ENCODE peak calls at places on chromosomes 12 and 14, in four cellular contexts. P, B, M and N are unnamed samples.

GRCh38 chr12:80810874-80811273 is 94.2 kb downstream of the MYF5 start:
- DNase-seq in M (no peak), B (no peak), P (no peak), N (no peak)

GRCh38 chr14:26594756-26595545 is 2.9 kb downstream of the NOVA1 start:
- DNase-seq in M (no peak), B (no peak), P (no peak), N (no peak)

GRCh38 chr12:122141911-122142725 is 31.9 kb downstream of the IL31 start:
- DNase-seq in P (no peak), B (no peak), M (no peak), N (no peak)

GRCh38 chr12:40063424-40063823 is 42.5 kb downstream of the SLC2A13 start:
- DNase-seq in P (no peak), M (no peak), B (no peak), N (no peak)

GRCh38 chr12:64660237-64661018 is 50.1 kb downstream of the RASSF3 start:
- DNase-seq in P (no peak), M (peak; percentile 53), B (no peak), N (no peak)

GRCh38 chr14:104799657-104800599 is 973 bp upstream of the ZBTB42 start:
- DNase-seq in M (no peak), B (peak; percentile 76), P (peak; percentile 86), N (peak; percentile 64)

GRCh38 chr12:31574803-31575573 is 15.9 kb downstream of the DENND5B start:
- DNase-seq in M (no peak), B (peak; percentile 23), P (no peak), N (no peak)

GRCh38 chr14:44463386-44464004 is 43.6 kb downstream of the FSCB start:
- DNase-seq in B (no peak), P (no peak), M (no peak), N (no peak)

GRCh38 chr12:45974171-45974719 is 16.1 kb downstream of the SCAF11 start:
- DNase-seq in P (no peak), B (no peak), M (no peak), N (no peak)

GRCh38 chr12:143964-144649 is 69.8 kb downstream of the SLC6A12 start:
- DNase-seq in M (no peak), P (no peak), B (peak; percentile 62), N (no peak)

GRCh38 chr12:64187370-64187769 is 34.7 kb downstream of the KICS2 start:
- DNase-seq in P (no peak), M (no peak), B (no peak), N (no peak)

GRCh38 chr14:84087986-84088531 is 1441.9 kb upstream of the FLRT2 start:
- DNase-seq in B (no peak), M (no peak), P (no peak), N (no peak)

GRCh38 chr14:92728781-92729364 is 19.6 kb downstream of the LGMN start:
- DNase-seq in P (no peak), M (no peak), B (no peak), N (no peak)

GRCh38 chr12:45543887-45544286 is 185.6 kb upstream of the ARID2 start:
- DNase-seq in B (peak; percentile 53), M (peak; percentile 56), P (peak; percentile 45), N (peak; percentile 75)

GRCh38 chr12:12812163-12812562 is 983 bp upstream of the DDX47 start:
- DNase-seq in B (no peak), M (no peak), P (no peak), N (no peak)

GRCh38 chr12:57055834-57056233 is 5.9 kb upstream of the MYO1A start:
- DNase-seq in M (no peak), B (no peak), P (no peak), N (no peak)

GRCh38 chr12:114528766-114529165 is 122.8 kb upstream of the TBX5 start:
- DNase-seq in M (no peak), P (no peak), B (no peak), N (no peak)

GRCh38 chr14:51759950-51760349 is 100.5 kb upstream of the GNG2 start:
- DNase-seq in P (no peak), M (no peak), B (no peak), N (no peak)

GRCh38 chr14:94088516-94088915 is 7.4 kb downstream of the IFI27L1 start:
- DNase-seq in P (no peak), B (no peak), M (no peak), N (no peak)

GRCh38 chr12:91023326-91024004 is 18.7 kb upstream of the EPYC start:
- DNase-seq in P (no peak), B (no peak), M (no peak), N (no peak)

GRCh38 chr12:20421338-20421890 is 53.1 kb downstream of the PDE3A start:
- DNase-seq in B (no peak), P (no peak), M (no peak), N (no peak)
- TF ChIP-seq BHLHE40 in B (no peak), P (no peak), M (no peak), N (no peak)

DNA sequence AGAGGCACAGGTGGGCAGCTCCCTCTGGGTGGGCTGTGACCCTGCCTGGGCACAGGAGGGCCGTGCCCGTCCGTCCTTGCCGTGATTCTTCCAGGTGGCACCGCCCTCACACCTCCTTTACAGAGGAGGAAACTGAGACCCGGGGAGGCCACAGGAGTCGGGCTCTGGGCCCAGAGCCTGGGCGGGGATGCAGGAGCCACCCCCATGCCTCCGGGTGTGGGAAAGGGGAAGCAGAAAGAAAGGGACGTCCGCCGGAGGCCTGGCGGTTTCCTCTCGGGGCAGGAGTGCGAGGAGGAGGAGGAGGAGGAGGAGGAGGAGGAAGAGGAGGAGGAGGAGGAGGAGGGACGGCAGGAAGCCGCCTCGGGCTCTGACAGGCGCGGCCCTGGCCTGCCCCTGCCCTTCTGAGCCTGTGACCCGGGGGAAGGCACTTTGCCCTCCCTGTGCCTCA is 23.0 kb downstream of the SH2B3 start:
- DNase-seq in M (no peak), P (no peak), B (no peak), N (no peak)
- TF ChIP-seq FOXM1 in M (no peak), P (no peak), B (no peak), N (no peak)

GRCh38 chr12:131385313-131386166 is 325.4 kb upstream of the SFSWAP start:
- DNase-seq in P (no peak), B (no peak), M (no peak), N (no peak)
- TF ChIP-seq BHLHE40 in P (no peak), B (no peak), M (no peak), N (no peak)

GRCh38 chr12:117599849-117600248 is 238.4 kb upstream of the NOS1 start:
- DNase-seq in B (peak; percentile 46), M (no peak), P (no peak), N (no peak)
- TF ChIP-seq FOXM1 in B (no peak), M (no peak), P (no peak), N (no peak)

DNA sequence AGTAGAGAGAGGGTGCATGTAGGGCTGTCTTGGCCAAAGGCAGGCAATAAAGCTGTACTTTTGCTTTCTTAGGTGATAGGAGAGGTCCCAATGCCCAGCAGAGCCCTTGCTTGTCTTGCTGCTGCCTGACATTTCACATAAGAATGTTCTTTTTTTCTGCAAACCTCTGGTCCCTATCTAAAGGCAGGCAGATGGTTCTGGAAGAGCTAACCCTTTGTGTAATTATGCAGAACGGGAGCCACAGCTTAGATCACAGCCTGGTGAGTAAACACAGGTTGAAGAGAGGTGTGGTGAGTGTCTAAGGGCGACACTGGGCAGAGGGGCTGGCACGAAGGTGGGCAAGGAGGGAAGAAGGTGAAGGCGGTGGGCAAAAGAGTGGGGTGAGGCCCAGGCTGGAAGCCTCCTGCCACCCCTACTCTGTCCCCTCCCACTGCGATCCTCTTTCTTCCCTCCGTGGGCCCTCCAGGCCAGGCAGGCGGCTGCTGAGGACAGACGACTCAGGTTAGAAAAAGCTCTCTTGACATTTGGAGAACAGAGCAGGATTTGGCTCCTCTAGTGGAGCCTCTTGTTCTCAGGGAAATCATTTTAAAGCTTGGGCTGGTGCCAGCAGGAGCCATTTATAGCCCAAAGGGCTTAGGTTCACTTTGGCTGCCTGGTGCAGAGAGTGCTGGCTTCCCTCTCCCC is 42.8 kb downstream of the PRMT8 start:
- DNase-seq in M (no peak), B (no peak), P (no peak), N (no peak)
- TF ChIP-seq BHLHE40 in M (no peak), B (no peak), P (no peak), N (no peak)

GRCh38 chr12:96172981-96173380 is 21.2 kb upstream of the ELK3 start:
- DNase-seq in M (no peak), B (no peak), P (no peak), N (no peak)
- TF ChIP-seq FOXM1 in M (no peak), B (no peak), P (no peak), N (no peak)

DNA sequence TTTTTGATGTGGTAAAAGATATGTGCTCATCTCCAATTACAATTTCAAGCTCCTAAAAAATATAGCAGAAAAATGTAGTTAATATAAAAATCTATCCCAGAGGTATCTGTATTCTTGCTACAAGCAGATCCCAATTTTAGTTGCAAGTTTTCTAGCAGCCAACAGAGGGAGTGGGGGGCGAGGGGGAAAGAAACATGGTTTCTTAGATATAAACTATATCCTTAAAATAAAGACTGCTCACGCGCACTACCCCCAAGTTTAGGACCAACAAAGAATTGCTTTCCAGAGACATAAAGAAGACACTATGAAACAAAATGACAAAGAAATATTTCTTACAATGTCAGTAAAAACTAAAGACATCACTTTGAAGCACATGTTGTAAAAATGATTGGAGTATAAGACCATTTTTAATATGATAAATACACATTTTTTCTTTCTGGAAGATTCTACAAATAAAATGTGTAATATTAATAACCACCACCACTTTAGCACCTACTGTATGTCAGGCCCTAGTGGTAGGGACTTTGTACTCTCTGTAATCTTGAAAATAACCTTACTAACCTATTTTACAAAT is 5.4 kb downstream of the MAGOHB start:
- DNase-seq in P (peak; percentile 8), B (no peak), M (no peak), N (peak; percentile 20)
- TF ChIP-seq BHLHE40 in P (no peak), B (no peak), M (no peak), N (no peak)